ENCODE peak calls at places on chromosomes 16 and 17, in four cellular contexts. Y is H1, J is GM12878, T is HepG2. A is an unnamed sample.

GRCh38 chr16:48720266-48720665 is 110.3 kb upstream of the N4BP1 start:
- DNase-seq in Y (peak; percentile 71), J (no peak), T (peak; percentile 15), A (peak; percentile 49)

GRCh38 chr17:8062435-8062806 is 23.6 kb downstream of the ALOX15B start:
- DNase-seq in Y (no peak), J (no peak), T (no peak), A (no peak)

GRCh38 chr17:40915721-40916256 is 21.7 kb downstream of the KRT23 start:
- DNase-seq in Y (no peak), J (peak; percentile 26), T (no peak), A (no peak)

GRCh38 chr16:3884398-3884797 is 3.9 kb upstream of the CREBBP start:
- DNase-seq in Y (no peak), J (no peak), T (peak; percentile 27), A (no peak)

GRCh38 chr16:19515765-19516164 is 6.1 kb downstream of the GDE1 start:
- DNase-seq in Y (no peak), J (no peak), T (no peak), A (no peak)

GRCh38 chr17:15343749-15344148 is 2.4 kb upstream of the TEKT3 start:
- DNase-seq in Y (no peak), J (no peak), T (no peak), A (no peak)

GRCh38 chr17:74757931-74758845 is 9.8 kb downstream of the NHERF1 start:
- DNase-seq in Y (no peak), J (no peak), T (no peak), A (no peak)

GRCh38 chr17:19239544-19239943 is 2.4 kb downstream of the EPN2 start:
- DNase-seq in Y (no peak), J (no peak), T (no peak), A (no peak)

GRCh38 chr16:3689731-3690130 is 27.6 kb downstream of the TRAP1 start:
- DNase-seq in Y (no peak), J (no peak), T (no peak), A (no peak)

GRCh38 chr17:49723423-49723822 is 15.7 kb upstream of the SLC35B1 start:
- DNase-seq in Y (no peak), J (no peak), T (no peak), A (no peak)

GRCh38 chr16:27330542-27330941 is 16.8 kb downstream of the IL4R start:
- DNase-seq in Y (no peak), J (no peak), T (no peak), A (no peak)

GRCh38 chr16:70649300-70649699 is 2.9 kb downstream of the IL34 start:
- DNase-seq in Y (no peak), J (no peak), T (no peak), A (no peak)

GRCh38 chr17:2191227-2191626 is 112.4 kb downstream of the SMG6 start:
- DNase-seq in Y (no peak), J (no peak), T (no peak), A (no peak)

GRCh38 chr16:66335704-66336329 is 30.7 kb upstream of the CDH5 start:
- DNase-seq in Y (no peak), J (no peak), T (no peak), A (no peak)

GRCh38 chr17:3722716-3723115 is 987 bp upstream of the HASPIN start:
- DNase-seq in Y (no peak), J (no peak), T (no peak), A (no peak)

GRCh38 chr16:46826618-46827017 is 4.4 kb downstream of the C16orf87 start:
- DNase-seq in Y (no peak), J (no peak), T (no peak), A (no peak)

GRCh38 chr16:56265746-56266145 is 74.5 kb downstream of the GNAO1 start:
- DNase-seq in Y (no peak), J (no peak), T (no peak), A (no peak)

GRCh38 chr16:68031951-68032350 is 8.9 kb downstream of the DUS2 start:
- DNase-seq in Y (no peak), J (no peak), T (no peak), A (no peak)

GRCh38 chr17:17700251-17700969 is 19.2 kb downstream of the RAI1 start:
- DNase-seq in Y (peak; percentile 90), J (no peak), T (no peak), A (no peak)

GRCh38 chr17:42683407-42684031 is 1.2 kb downstream of the CNTNAP1 start:
- DNase-seq in Y (peak; percentile 66), J (no peak), T (no peak), A (no peak)

GRCh38 chr17:39563476-39563875 is 44.2 kb downstream of the NEUROD2 start:
- DNase-seq in Y (peak; percentile 62), J (no peak), T (no peak), A (no peak)

GRCh38 chr16:83899272-83899897 is 470 bp downstream of the MLYCD start:
- DNase-seq in Y (peak; percentile 76), J (no peak), T (no peak), A (peak; percentile 48)

GRCh38 chr17:35213412-35213925 is 19.3 kb upstream of the SLC35G3 start:
- DNase-seq in Y (no peak), J (no peak), T (no peak), A (no peak)

GRCh38 chr17:73394523-73395450 is 83.0 kb upstream of the CDC42EP4 start:
- DNase-seq in Y (no peak), J (no peak), T (no peak), A (no peak)

GRCh38 chr17:4522661-4523060 is 24.0 kb downstream of the SPNS2 start:
- DNase-seq in Y (no peak), J (no peak), T (no peak), A (no peak)

GRCh38 chr16:89315791-89316581 is 98.5 kb downstream of the ZNF778 start:
- DNase-seq in Y (no peak), J (peak; percentile 44), T (peak; percentile 29), A (no peak)

GRCh38 chr16:68247400-68247799 is 2.2 kb downstream of the PLA2G15 start:
- DNase-seq in Y (no peak), J (no peak), T (no peak), A (no peak)

GRCh38 chr16:82639666-82640336 is 13.0 kb downstream of the CDH13 start:
- DNase-seq in Y (peak; percentile 83), J (no peak), T (peak; percentile 46), A (no peak)

GRCh38 chr17:12180644-12181261 is 160.1 kb downstream of the MAP2K4 start:
- DNase-seq in Y (no peak), J (peak; percentile 0), T (peak; percentile 47), A (peak; percentile 15)

GRCh38 chr17:77054926-77055325 is 85.8 kb upstream of the SEC14L1 start:
- DNase-seq in Y (no peak), J (no peak), T (no peak), A (no peak)

GRCh38 chr16:53949716-53950410 is 245.9 kb downstream of the FTO start:
- DNase-seq in Y (no peak), J (no peak), T (peak; percentile 18), A (no peak)

GRCh38 chr17:7095642-7096041 is 15.6 kb upstream of the CLEC10A start:
- DNase-seq in Y (no peak), J (peak; percentile 54), T (no peak), A (no peak)

GRCh38 chr16:85329059-85329812 is 217.0 kb upstream of the CIBAR2 start:
- DNase-seq in Y (no peak), J (no peak), T (no peak), A (peak; percentile 67)

DNA sequence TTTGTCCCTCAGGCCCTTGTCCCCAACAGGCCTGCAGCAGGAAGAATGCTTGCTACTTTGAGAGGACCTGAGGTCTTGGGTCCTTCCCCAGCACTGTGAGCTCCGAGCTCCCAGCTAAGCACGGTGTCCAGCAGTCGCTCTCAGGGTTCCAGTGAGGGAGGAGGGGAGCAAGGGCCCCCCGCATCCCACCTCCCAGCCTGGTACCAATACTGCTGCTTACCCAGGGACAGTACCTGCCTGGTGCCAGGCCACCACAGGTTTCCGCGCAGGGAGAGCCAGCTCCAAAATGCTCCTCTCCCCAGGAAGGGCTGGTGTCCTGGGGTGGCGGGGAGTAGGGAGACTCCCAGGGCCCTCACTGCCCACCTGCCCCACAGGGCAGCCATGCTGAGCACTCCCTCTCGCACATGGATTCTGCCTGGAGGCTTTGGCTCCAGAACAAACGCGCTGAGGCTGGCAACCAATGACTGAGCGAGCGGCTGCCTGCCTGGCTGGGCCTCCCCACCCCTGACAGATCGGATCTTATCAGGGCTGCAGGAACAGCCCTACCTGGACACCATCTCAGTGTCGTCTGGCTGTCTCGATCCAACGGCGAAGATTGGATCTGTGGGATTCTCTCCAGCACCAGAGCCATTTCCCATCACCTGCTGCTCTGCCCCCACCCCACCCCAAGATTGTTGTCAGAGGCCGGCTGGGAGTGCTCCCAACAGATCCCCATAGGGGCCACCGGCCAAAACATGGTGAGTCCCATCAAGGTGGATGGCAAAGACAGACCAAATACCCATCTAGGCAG is 2.4 kb downstream of the DOK4 start:
- DNase-seq in Y (no peak), J (no peak), T (no peak), A (no peak)
- TF ChIP-seq SUZ12 in Y (no peak), J (no peak), T (no peak), A (no peak)

DNA sequence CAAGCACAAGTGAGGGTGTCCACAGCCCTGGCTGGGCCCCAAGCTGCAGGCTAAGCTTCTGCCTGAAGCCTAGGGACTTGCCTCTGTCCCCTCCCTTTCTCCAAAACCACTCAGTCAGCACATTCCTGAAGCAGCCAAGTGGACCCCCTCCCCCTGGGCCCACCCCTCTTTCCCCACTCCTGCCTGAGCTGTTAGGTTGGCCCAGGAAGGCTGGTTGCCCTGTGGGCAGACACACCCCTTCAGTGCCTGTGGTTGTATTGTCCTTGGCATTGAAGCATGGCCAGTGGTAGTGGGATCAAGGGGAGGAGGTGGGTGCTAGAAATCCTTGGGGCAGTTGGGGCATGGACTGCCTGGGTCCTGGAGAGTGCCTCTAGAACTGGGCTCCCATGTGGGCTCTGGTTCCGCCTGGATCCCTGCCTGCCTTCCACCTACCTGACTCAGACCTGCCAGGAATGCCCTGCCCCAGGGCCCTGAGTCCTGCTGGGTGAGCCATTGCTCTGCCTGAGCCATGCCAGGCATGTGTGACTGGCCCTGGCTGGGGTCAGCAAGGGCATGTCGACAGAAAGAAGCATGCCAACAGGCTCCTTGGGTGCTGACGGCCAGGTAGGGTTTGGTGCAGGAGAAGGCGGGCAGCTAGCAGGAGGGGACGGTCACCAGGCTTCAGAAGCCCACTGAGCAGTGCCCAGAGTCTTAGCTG is 2.1 kb downstream of the TRAF4 start:
- DNase-seq in Y (peak; percentile 62), J (no peak), T (no peak), A (no peak)
- TF ChIP-seq YY1 in Y (no peak), J (no peak), T (no peak), A (no peak)

GRCh38 chr16:9014389-9014788 is 50.7 kb upstream of the USP7 start:
- DNase-seq in Y (no peak), J (no peak), T (no peak), A (no peak)
- TF ChIP-seq SUZ12 in Y (no peak), J (no peak), T (no peak), A (no peak)

GRCh38 chr17:64498308-64499203 is 1.7 kb upstream of the POLG2 start:
- DNase-seq in Y (no peak), J (no peak), T (no peak), A (no peak)
- TF ChIP-seq YY1 in Y (no peak), J (no peak), T (no peak), A (no peak)

A was measured in NT2/D1.